ENCODE peak calls at places on chromosomes 13 and 19, in seven cellular contexts. One of them, this sample, is unnamed.

GRCh38 chr19:46955114-46955812 is 64.4 kb upstream of the NPAS1 start:
- DNase-seq in stimulated activated CD8-positive, alpha-beta memory T cell treated with anti-CD3 and anti-CD28 coated beads, Interleukin-7, amount 100 ng/mL, for 1 hour: no peak
- DNase-seq in aorta: peak
- DNase-seq in stimulated activated CD4-positive, alpha-beta T cell treated with anti-CD3 and anti-CD28 coated beads, Interleukin-4, amount 100 ng/mL, for 1 hour: peak
- DNase-seq in T-cell: no peak
- DNase-seq in IMR-90: peak
- DNase-seq in KBM-7: peak
- DNase-seq in this sample: no peak

GRCh38 chr13:111531505-111531904 is 211.1 kb downstream of the TEX29 start:
- DNase-seq in IMR-90: peak
- DNase-seq in aorta: no peak
- DNase-seq in T-cell: no peak
- DNase-seq in stimulated activated CD8-positive, alpha-beta memory T cell treated with anti-CD3 and anti-CD28 coated beads, Interleukin-7, amount 100 ng/mL, for 1 hour: no peak
- DNase-seq in KBM-7: no peak
- DNase-seq in stimulated activated CD4-positive, alpha-beta T cell treated with anti-CD3 and anti-CD28 coated beads, Interleukin-4, amount 100 ng/mL, for 1 hour: no peak
- DNase-seq in this sample: no peak

GRCh38 chr19:46624958-46625661 is at the start of gene PTGIR:
- DNase-seq in KBM-7: peak
- DNase-seq in stimulated activated CD8-positive, alpha-beta memory T cell treated with anti-CD3 and anti-CD28 coated beads, Interleukin-7, amount 100 ng/mL, for 1 hour: no peak
- DNase-seq in aorta: peak
- DNase-seq in T-cell: no peak
- DNase-seq in IMR-90: peak
- DNase-seq in stimulated activated CD4-positive, alpha-beta T cell treated with anti-CD3 and anti-CD28 coated beads, Interleukin-4, amount 100 ng/mL, for 1 hour: peak
- DNase-seq in this sample: peak

GRCh38 chr19:58518261-58519086 is 1.1 kb downstream of the ZBTB45 start:
- DNase-seq in aorta: no peak
- DNase-seq in KBM-7: peak
- DNase-seq in stimulated activated CD8-positive, alpha-beta memory T cell treated with anti-CD3 and anti-CD28 coated beads, Interleukin-7, amount 100 ng/mL, for 1 hour: no peak
- DNase-seq in T-cell: no peak
- DNase-seq in stimulated activated CD4-positive, alpha-beta T cell treated with anti-CD3 and anti-CD28 coated beads, Interleukin-4, amount 100 ng/mL, for 1 hour: no peak
- DNase-seq in IMR-90: no peak
- DNase-seq in this sample: no peak

GRCh38 chr19:18221815-18222725 is 4.2 kb downstream of the PDE4C start:
- DNase-seq in IMR-90: no peak
- DNase-seq in aorta: no peak
- DNase-seq in KBM-7: peak
- DNase-seq in stimulated activated CD8-positive, alpha-beta memory T cell treated with anti-CD3 and anti-CD28 coated beads, Interleukin-7, amount 100 ng/mL, for 1 hour: no peak
- DNase-seq in stimulated activated CD4-positive, alpha-beta T cell treated with anti-CD3 and anti-CD28 coated beads, Interleukin-4, amount 100 ng/mL, for 1 hour: no peak
- DNase-seq in T-cell: no peak
- DNase-seq in this sample: no peak

GRCh38 chr13:28031220-28031903 is 42.9 kb upstream of the URAD start:
- DNase-seq in T-cell: no peak
- DNase-seq in aorta: no peak
- DNase-seq in IMR-90: no peak
- DNase-seq in KBM-7: peak
- DNase-seq in stimulated activated CD8-positive, alpha-beta memory T cell treated with anti-CD3 and anti-CD28 coated beads, Interleukin-7, amount 100 ng/mL, for 1 hour: no peak
- DNase-seq in stimulated activated CD4-positive, alpha-beta T cell treated with anti-CD3 and anti-CD28 coated beads, Interleukin-4, amount 100 ng/mL, for 1 hour: no peak
- DNase-seq in this sample: peak

GRCh38 chr19:45972081-45972943 is 1.4 kb downstream of the NOVA2 start:
- DNase-seq in aorta: no peak
- DNase-seq in IMR-90: no peak
- DNase-seq in KBM-7: peak
- DNase-seq in stimulated activated CD4-positive, alpha-beta T cell treated with anti-CD3 and anti-CD28 coated beads, Interleukin-4, amount 100 ng/mL, for 1 hour: peak
- DNase-seq in stimulated activated CD8-positive, alpha-beta memory T cell treated with anti-CD3 and anti-CD28 coated beads, Interleukin-7, amount 100 ng/mL, for 1 hour: no peak
- DNase-seq in T-cell: peak
- DNase-seq in this sample: peak

GRCh38 chr13:72963762-72964161 is 95.0 kb upstream of the KLF5 start:
- DNase-seq in IMR-90: no peak
- DNase-seq in aorta: no peak
- DNase-seq in KBM-7: peak
- DNase-seq in T-cell: no peak
- DNase-seq in stimulated activated CD4-positive, alpha-beta T cell treated with anti-CD3 and anti-CD28 coated beads, Interleukin-4, amount 100 ng/mL, for 1 hour: no peak
- DNase-seq in stimulated activated CD8-positive, alpha-beta memory T cell treated with anti-CD3 and anti-CD28 coated beads, Interleukin-7, amount 100 ng/mL, for 1 hour: no peak
- DNase-seq in this sample: no peak

GRCh38 chr13:21385710-21386109 is 73.4 kb downstream of the ZDHHC20 start:
- DNase-seq in KBM-7: no peak
- DNase-seq in IMR-90: no peak
- DNase-seq in stimulated activated CD4-positive, alpha-beta T cell treated with anti-CD3 and anti-CD28 coated beads, Interleukin-4, amount 100 ng/mL, for 1 hour: no peak
- DNase-seq in aorta: no peak
- DNase-seq in T-cell: no peak
- DNase-seq in stimulated activated CD8-positive, alpha-beta memory T cell treated with anti-CD3 and anti-CD28 coated beads, Interleukin-7, amount 100 ng/mL, for 1 hour: no peak
- DNase-seq in this sample: no peak

GRCh38 chr13:81738364-81738763 is 1397.4 kb upstream of the SPRY2 start:
- DNase-seq in IMR-90: no peak
- DNase-seq in KBM-7: no peak
- DNase-seq in stimulated activated CD4-positive, alpha-beta T cell treated with anti-CD3 and anti-CD28 coated beads, Interleukin-4, amount 100 ng/mL, for 1 hour: no peak
- DNase-seq in aorta: no peak
- DNase-seq in stimulated activated CD8-positive, alpha-beta memory T cell treated with anti-CD3 and anti-CD28 coated beads, Interleukin-7, amount 100 ng/mL, for 1 hour: no peak
- DNase-seq in T-cell: no peak
- DNase-seq in this sample: no peak

GRCh38 chr13:100573121-100573520 is 15.5 kb downstream of the GGACT start:
- DNase-seq in stimulated activated CD8-positive, alpha-beta memory T cell treated with anti-CD3 and anti-CD28 coated beads, Interleukin-7, amount 100 ng/mL, for 1 hour: peak
- DNase-seq in KBM-7: peak
- DNase-seq in stimulated activated CD4-positive, alpha-beta T cell treated with anti-CD3 and anti-CD28 coated beads, Interleukin-4, amount 100 ng/mL, for 1 hour: peak
- DNase-seq in IMR-90: peak
- DNase-seq in T-cell: peak
- DNase-seq in aorta: peak
- DNase-seq in this sample: peak

GRCh38 chr19:50465986-50466771 is 10.1 kb upstream of the EMC10 start:
- DNase-seq in stimulated activated CD8-positive, alpha-beta memory T cell treated with anti-CD3 and anti-CD28 coated beads, Interleukin-7, amount 100 ng/mL, for 1 hour: no peak
- DNase-seq in aorta: no peak
- DNase-seq in IMR-90: no peak
- DNase-seq in T-cell: no peak
- DNase-seq in stimulated activated CD4-positive, alpha-beta T cell treated with anti-CD3 and anti-CD28 coated beads, Interleukin-4, amount 100 ng/mL, for 1 hour: no peak
- DNase-seq in KBM-7: no peak
- DNase-seq in this sample: no peak

GRCh38 chr13:112934075-112934474 is 34.9 kb upstream of the MCF2L start:
- DNase-seq in stimulated activated CD8-positive, alpha-beta memory T cell treated with anti-CD3 and anti-CD28 coated beads, Interleukin-7, amount 100 ng/mL, for 1 hour: no peak
- DNase-seq in stimulated activated CD4-positive, alpha-beta T cell treated with anti-CD3 and anti-CD28 coated beads, Interleukin-4, amount 100 ng/mL, for 1 hour: no peak
- DNase-seq in IMR-90: no peak
- DNase-seq in KBM-7: no peak
- DNase-seq in aorta: no peak
- DNase-seq in T-cell: no peak
- DNase-seq in this sample: no peak

GRCh38 chr19:46880440-46880839 is 19.6 kb downstream of the ARHGAP35 start:
- DNase-seq in IMR-90: peak
- DNase-seq in stimulated activated CD4-positive, alpha-beta T cell treated with anti-CD3 and anti-CD28 coated beads, Interleukin-4, amount 100 ng/mL, for 1 hour: no peak
- DNase-seq in aorta: no peak
- DNase-seq in KBM-7: no peak
- DNase-seq in stimulated activated CD8-positive, alpha-beta memory T cell treated with anti-CD3 and anti-CD28 coated beads, Interleukin-7, amount 100 ng/mL, for 1 hour: no peak
- DNase-seq in T-cell: no peak
- DNase-seq in this sample: no peak

GRCh38 chr19:7294571-7295212 is 478 bp upstream of the INSR start:
- DNase-seq in stimulated activated CD4-positive, alpha-beta T cell treated with anti-CD3 and anti-CD28 coated beads, Interleukin-4, amount 100 ng/mL, for 1 hour: peak
- DNase-seq in KBM-7: peak
- DNase-seq in aorta: peak
- DNase-seq in T-cell: no peak
- DNase-seq in IMR-90: peak
- DNase-seq in stimulated activated CD8-positive, alpha-beta memory T cell treated with anti-CD3 and anti-CD28 coated beads, Interleukin-7, amount 100 ng/mL, for 1 hour: no peak
- DNase-seq in this sample: peak

GRCh38 chr13:54758795-54759194 is 1730.2 kb downstream of the OLFM4 start:
- DNase-seq in T-cell: no peak
- DNase-seq in stimulated activated CD4-positive, alpha-beta T cell treated with anti-CD3 and anti-CD28 coated beads, Interleukin-4, amount 100 ng/mL, for 1 hour: no peak
- DNase-seq in KBM-7: no peak
- DNase-seq in IMR-90: no peak
- DNase-seq in stimulated activated CD8-positive, alpha-beta memory T cell treated with anti-CD3 and anti-CD28 coated beads, Interleukin-7, amount 100 ng/mL, for 1 hour: no peak
- DNase-seq in aorta: no peak
- DNase-seq in this sample: no peak

GRCh38 chr19:41774515-41774980 is 19.2 kb downstream of the CEACAM6 start:
- DNase-seq in T-cell: peak
- DNase-seq in IMR-90: no peak
- DNase-seq in stimulated activated CD4-positive, alpha-beta T cell treated with anti-CD3 and anti-CD28 coated beads, Interleukin-4, amount 100 ng/mL, for 1 hour: peak
- DNase-seq in stimulated activated CD8-positive, alpha-beta memory T cell treated with anti-CD3 and anti-CD28 coated beads, Interleukin-7, amount 100 ng/mL, for 1 hour: no peak
- DNase-seq in KBM-7: no peak
- DNase-seq in aorta: no peak
- DNase-seq in this sample: no peak

GRCh38 chr19:5154129-5154798 is 185.4 kb downstream of the KDM4B start:
- DNase-seq in stimulated activated CD8-positive, alpha-beta memory T cell treated with anti-CD3 and anti-CD28 coated beads, Interleukin-7, amount 100 ng/mL, for 1 hour: peak
- DNase-seq in KBM-7: peak
- DNase-seq in stimulated activated CD4-positive, alpha-beta T cell treated with anti-CD3 and anti-CD28 coated beads, Interleukin-4, amount 100 ng/mL, for 1 hour: peak
- DNase-seq in IMR-90: no peak
- DNase-seq in aorta: peak
- DNase-seq in T-cell: no peak
- DNase-seq in this sample: no peak

This sample was measured in tibial artery.